ENCODE peak calls at places on chromosomes 5 and 9, in four cellular contexts. I, Q, L and E are unnamed samples.

GRCh38 chr5:154589511-154589910 is 111.5 kb upstream of the HAND1 start:
- DNase-seq in L (no peak), Q (no peak), I (no peak), E (no peak)

GRCh38 chr5:148027505-148027904 is 36.3 kb upstream of the SPINK5 start:
- DNase-seq in Q (no peak), I (no peak), L (no peak), E (no peak)

GRCh38 chr9:89481161-89481915 is 16.6 kb downstream of the SEMA4D start:
- DNase-seq in Q (no peak), I (no peak), L (no peak), E (no peak)

GRCh38 chr9:68963416-68963815 is 50.5 kb downstream of the PRKACG start:
- DNase-seq in I (no peak), L (no peak), Q (no peak), E (no peak)

GRCh38 chr5:34503379-34504346 is 152.5 kb upstream of the RAI14 start:
- DNase-seq in Q (no peak), I (no peak), L (peak; percentile 59), E (no peak)

GRCh38 chr9:115118471-115119156 is 657 bp upstream of the TNC start:
- DNase-seq in Q (peak; percentile 89), L (peak; percentile 52), I (no peak), E (no peak)

GRCh38 chr5:139147743-139148079 is 50.5 kb downstream of the SIL1 start:
- DNase-seq in L (no peak), Q (peak; percentile 88), I (no peak), E (no peak)

GRCh38 chr5:171629221-171630005 is 156.2 kb upstream of the SMIM23 start:
- DNase-seq in I (no peak), Q (no peak), L (no peak), E (no peak)

GRCh38 chr9:69258551-69258950 is 66.5 kb upstream of the ENTREP1 start:
- DNase-seq in I (no peak), Q (no peak), L (no peak), E (no peak)

GRCh38 chr5:123819401-123819800 is 307.4 kb downstream of the CSNK1G3 start:
- DNase-seq in I (no peak), Q (no peak), L (no peak), E (no peak)

GRCh38 chr9:76927540-76928240 is 21.8 kb upstream of the PRUNE2 start:
- DNase-seq in L (no peak), Q (no peak), I (no peak), E (no peak)

GRCh38 chr5:35316611-35317307 is 86.5 kb upstream of the PRLR start:
- DNase-seq in L (no peak), I (no peak), Q (no peak), E (no peak)

GRCh38 chr5:135140805-135141204 is 106.8 kb upstream of the PITX1 start:
- DNase-seq in L (no peak), Q (no peak), I (no peak), E (no peak)

GRCh38 chr5:145470382-145470979 is 364.7 kb downstream of the PRELID2 start:
- DNase-seq in Q (no peak), I (no peak), L (no peak), E (no peak)

GRCh38 chr5:175573493-175574269 is 84.2 kb upstream of the HRH2 start:
- DNase-seq in Q (no peak), L (no peak), I (no peak), E (no peak)

GRCh38 chr9:78296208-78296892 is 575 bp upstream of the PSAT1 start:
- DNase-seq in L (peak; percentile 63), Q (peak; percentile 77), I (no peak), E (no peak)

GRCh38 chr5:140557965-140558364 is 692 bp upstream of the SRA1 start:
- DNase-seq in Q (no peak), L (no peak), I (no peak), E (no peak)

GRCh38 chr5:65803699-65804426 is 81.9 kb downstream of the NLN start:
- DNase-seq in I (no peak), Q (no peak), L (no peak), E (no peak)

GRCh38 chr9:362936-363335 is 148.3 kb downstream of the DOCK8 start:
- DNase-seq in Q (no peak), I (no peak), L (no peak), E (no peak)

GRCh38 chr5:101897914-101898313 is 398.2 kb downstream of the SLCO4C1 start:
- DNase-seq in L (no peak), Q (no peak), I (no peak), E (no peak)

GRCh38 chr9:136437839-136438547 is 1.7 kb downstream of the INPP5E start:
- DNase-seq in I (no peak), L (no peak), Q (no peak), E (no peak)

GRCh38 chr5:154265197-154265578 is 74.7 kb downstream of the GALNT10 start:
- DNase-seq in Q (no peak), I (no peak), L (no peak), E (no peak)